ENCODE peak calls at places on chromosomes 5 and 9, in six cellular contexts. R is choroid plexus epithelial cell, I is foreskin fibroblast, Q is hepatocyte, K is BE2C, T is fibroblast of lung. J is an unnamed sample.

GRCh38 chr5:23303433-23303832 is 204.0 kb upstream of the PRDM9 start:
- DNase-seq in R (no peak), I (no peak), Q (no peak), K (no peak), T (no peak), J (no peak)

GRCh38 chr5:151949909-151950308 is 25.3 kb upstream of the GLRA1 start:
- DNase-seq in R (no peak), I (no peak), Q (no peak), K (no peak), T (no peak), J (no peak)

GRCh38 chr5:63263409-63263808 is 684.8 kb downstream of the LRRC70 start:
- DNase-seq in R (peak), I (peak), Q (no peak), K (no peak), T (peak), J (no peak)

GRCh38 chr5:157331807-157332206 is 65.9 kb downstream of the CYFIP2 start:
- DNase-seq in R (no peak), I (no peak), Q (no peak), K (no peak), T (no peak), J (no peak)

GRCh38 chr5:69213513-69214215 is 21.0 kb upstream of the CDK7 start:
- DNase-seq in R (peak), I (peak), Q (peak), K (peak), T (peak), J (no peak)

GRCh38 chr5:81909677-81910076 is 62.1 kb upstream of the ATG10 start:
- DNase-seq in R (no peak), I (no peak), Q (no peak), K (no peak), T (no peak), J (no peak)

GRCh38 chr9:75001719-75002421 is 26.2 kb downstream of the CARNMT1 start:
- DNase-seq in R (peak), I (peak), Q (peak), K (no peak), T (peak), J (peak)

GRCh38 chr5:148732692-148733091 is 78.4 kb upstream of the HTR4 start:
- DNase-seq in R (no peak), I (no peak), Q (no peak), K (no peak), T (no peak), J (no peak)

GRCh38 chr9:10910779-10911178 is 298.0 kb upstream of the PTPRD start:
- DNase-seq in R (no peak), I (no peak), Q (no peak), K (no peak), T (no peak), J (no peak)

GRCh38 chr5:149834246-149834855 is 104.2 kb downstream of the PPARGC1B start:
- DNase-seq in R (peak), I (peak), Q (peak), K (peak), T (peak), J (peak)

GRCh38 chr5:9905661-9906060 is 275.5 kb upstream of the TAS2R1 start:
- DNase-seq in R (peak), I (no peak), Q (no peak), K (no peak), T (no peak), J (no peak)

GRCh38 chr9:115167175-115167574 is 49.2 kb upstream of the TNC start:
- DNase-seq in R (peak), I (peak), Q (no peak), K (no peak), T (peak), J (no peak)

GRCh38 chr5:146962801-146963355 is 84.3 kb upstream of the PPP2R2B start:
- DNase-seq in R (peak), I (peak), Q (peak), K (no peak), T (peak), J (peak)

GRCh38 chr9:114804504-114804903 is 1.3 kb downstream of the TNFSF15 start:
- DNase-seq in R (peak), I (peak), Q (peak), K (no peak), T (peak), J (peak)

GRCh38 chr5:97541864-97542263 is 358.8 kb upstream of the RIOK2 start:
- DNase-seq in R (no peak), I (no peak), Q (no peak), K (no peak), T (no peak), J (no peak)

GRCh38 chr9:132648685-132649084 is 21.1 kb downstream of the DDX31 start:
- DNase-seq in R (no peak), I (no peak), Q (no peak), K (no peak), T (no peak), J (no peak)

DNA sequence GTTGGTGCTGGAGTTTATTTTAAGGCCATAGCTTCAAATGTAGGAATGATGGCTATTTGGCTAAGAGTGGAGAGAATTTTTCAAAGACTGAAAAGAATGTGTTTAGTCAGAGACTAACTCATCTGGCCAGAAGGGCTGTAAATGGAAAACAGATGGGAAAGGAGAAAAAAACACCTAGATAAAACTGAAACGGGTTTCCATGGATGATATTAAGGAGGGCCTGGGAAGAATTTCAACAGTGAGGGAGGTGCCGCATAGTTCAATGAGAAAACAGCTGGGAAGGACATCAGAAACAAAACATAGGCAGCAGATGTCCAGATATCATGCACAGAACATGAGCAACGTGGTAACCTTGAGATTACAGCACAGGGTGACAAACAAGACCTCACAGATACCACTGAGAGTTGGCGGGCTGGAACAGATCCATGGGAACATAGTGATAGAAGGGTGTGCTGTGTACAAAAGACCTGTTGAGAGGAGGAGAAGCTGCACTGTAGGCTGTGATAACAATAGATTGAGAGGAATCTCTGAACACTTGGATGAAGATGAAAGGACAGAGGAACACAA is 31.2 kb upstream of the RAD23B start:
- DNase-seq in R (peak), I (peak), Q (peak), K (peak), T (peak), J (peak)
- H3K4me3 ChIP-seq in R (no peak), I (no peak), Q (no peak), K (no peak), T (no peak), J (no peak)

GRCh38 chr5:78679905-78680304 is 31.3 kb upstream of the LHFPL2 start:
- DNase-seq in R (no peak), I (no peak), Q (no peak), K (no peak), T (no peak), J (no peak)

GRCh38 chr5:78672154-78672553 is 23.6 kb upstream of the LHFPL2 start:
- DNase-seq in R (no peak), I (no peak), Q (no peak), K (no peak), T (no peak), J (no peak)

GRCh38 chr5:78675956-78676727 is 27.6 kb upstream of the LHFPL2 start:
- DNase-seq in R (no peak), I (no peak), Q (peak), K (no peak), T (no peak), J (no peak)

DNA sequence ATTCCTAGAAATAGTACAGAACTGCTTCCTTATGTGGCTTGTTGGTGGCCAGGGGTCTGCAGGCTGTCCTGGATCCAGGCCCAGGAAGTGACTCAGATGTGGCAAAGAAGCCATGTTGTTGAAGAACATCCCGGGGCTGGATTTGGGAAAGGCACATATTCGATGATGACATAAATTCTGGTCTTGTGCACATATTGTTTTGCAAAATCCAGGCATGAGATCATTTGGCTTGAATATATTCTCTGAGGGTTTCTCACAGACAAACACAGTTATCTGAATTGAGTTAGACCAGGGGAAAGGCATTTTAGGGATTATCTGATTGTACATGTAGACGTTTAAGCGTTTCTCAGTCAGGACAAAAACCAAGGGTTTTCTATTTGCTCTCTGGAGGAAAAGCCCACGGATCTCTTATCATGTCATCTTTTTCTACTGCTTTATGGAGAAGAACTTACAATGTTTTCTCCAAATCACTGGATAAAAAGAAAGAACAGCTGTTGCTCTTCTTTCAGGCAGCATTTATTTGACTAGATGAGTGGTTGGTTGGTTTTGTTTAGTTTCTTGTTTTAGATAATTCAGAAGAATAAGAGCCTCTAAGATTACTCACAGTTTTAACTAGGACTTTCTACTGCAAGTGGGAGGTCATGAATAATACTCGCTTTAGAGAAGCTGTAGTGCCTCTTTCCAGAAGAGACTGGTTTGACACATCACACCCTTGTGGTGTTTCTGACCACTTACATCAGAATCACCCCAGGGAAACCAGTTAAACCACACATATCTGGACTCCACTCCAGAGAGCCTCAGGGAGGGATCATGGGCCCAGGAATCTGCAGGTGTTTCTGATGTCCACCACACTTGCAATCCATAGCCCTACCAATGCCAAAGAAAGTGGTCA is 29.5 kb upstream of the LHFPL2 start:
- DNase-seq in R (peak), I (peak), Q (peak), K (peak), T (peak), J (peak)
- TF ChIP-seq CTCF in R (peak), I (no peak), Q (no peak), K (peak), T (peak), J (peak)

DNA sequence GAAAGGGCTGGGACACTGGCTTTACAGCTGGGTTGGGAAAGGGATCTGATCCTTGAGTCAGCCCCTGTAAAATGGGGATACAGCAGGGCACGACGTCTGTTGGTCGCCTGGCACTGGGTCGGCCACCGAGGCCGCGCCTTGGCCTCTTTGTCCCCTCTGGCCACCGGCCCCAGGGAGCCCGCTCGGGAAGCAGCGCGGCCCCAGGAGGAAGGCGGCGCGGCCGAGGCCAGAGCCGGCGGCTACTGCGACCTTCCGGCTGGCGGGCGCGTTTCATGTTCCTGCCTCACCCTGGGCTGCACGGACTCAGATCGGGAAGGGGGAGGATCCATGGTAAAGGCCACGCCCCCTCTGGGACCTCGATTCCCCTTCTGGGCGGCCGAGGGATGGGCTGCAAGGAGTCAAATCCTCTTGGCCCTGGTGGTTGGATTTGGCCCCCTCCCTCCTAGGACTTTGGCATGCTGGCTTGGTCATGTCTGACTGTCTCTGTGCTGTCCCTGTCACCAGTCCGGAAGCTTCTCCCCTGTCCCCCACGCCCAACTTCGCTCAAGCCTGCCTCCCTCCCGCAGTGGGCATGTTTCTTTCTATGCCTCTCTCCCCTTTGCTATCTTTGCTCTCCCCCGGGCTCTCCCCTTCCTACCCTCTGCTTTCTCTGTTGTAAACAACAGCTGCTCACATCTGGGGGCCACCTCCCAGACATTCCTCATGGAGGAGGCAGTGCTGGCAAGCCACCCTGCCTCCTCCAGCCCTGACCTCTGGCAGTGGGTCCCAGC is 25.8 kb downstream of the FPGS start:
- DNase-seq in R (peak), I (peak), Q (peak), K (peak), T (peak), J (no peak)
- H3K4me3 ChIP-seq in R (peak), I (no peak), Q (no peak), K (peak), T (peak), J (no peak)

GRCh38 chr9:34637356-34638137 is at the start of gene SIGMAR1:
- DNase-seq in R (peak), I (peak), Q (peak), K (peak), T (peak), J (peak)
- TF ChIP-seq CTCF in R (no peak), I (no peak), Q (no peak), K (no peak), T (no peak), J (no peak)

GRCh38 chr5:108381955-108382783 is at the start of gene FBXL17:
- DNase-seq in R (peak), I (peak), Q (peak), K (peak), T (peak), J (peak)
- H3K4me3 ChIP-seq in R (peak), I (peak), Q (peak), K (peak), T (peak), J (peak)

GRCh38 chr9:33097192-33097591 is 20.7 kb upstream of the SMU1 start:
- DNase-seq in R (no peak), I (no peak), Q (no peak), K (no peak), T (no peak), J (no peak)
- TF ChIP-seq CTCF in R (no peak), I (no peak), Q (no peak), K (no peak), T (no peak), J (no peak)

DNA sequence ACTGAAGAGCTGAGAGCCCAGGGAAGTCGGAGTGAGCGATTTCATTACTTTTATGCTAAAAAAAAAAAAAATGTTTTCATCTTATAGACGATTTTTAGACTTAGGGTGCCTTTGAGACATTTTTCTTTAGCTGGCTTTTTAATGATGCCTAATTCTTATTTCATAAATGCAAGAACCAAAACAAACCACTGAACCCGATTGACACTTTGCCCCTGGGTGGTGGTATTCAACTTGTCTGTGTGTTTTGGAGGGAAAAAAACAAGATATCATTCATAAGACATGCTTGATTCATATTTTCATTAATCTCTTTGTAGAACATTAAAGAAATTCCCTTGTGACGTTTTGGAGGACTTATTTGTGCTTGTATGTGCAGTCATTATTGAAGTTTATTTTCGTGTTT is 2.4 kb downstream of the TLE4 start:
- DNase-seq in R (no peak), I (no peak), Q (no peak), K (no peak), T (no peak), J (no peak)
- H3K4me3 ChIP-seq in R (peak), I (peak), Q (peak), K (peak), T (peak), J (peak)

J was measured in AG09309.